ENCODE peak calls at places on chromosome 5, in five cellular contexts. One of them, this sample, is unnamed.

GRCh38 chr5:38673671-38674071 is 117.2 kb upstream of the LIFR start:
- DNase-seq in HepG2: peak; percentile 13
- DNase-seq in PC-3: peak; percentile 91
- DNase-seq in psoas muscle: no peak
- DNase-seq in NB4: no peak
- DNase-seq in this sample: peak; percentile 41

GRCh38 chr5:170557314-170557713 is 53.5 kb downstream of the KCNIP1 start:
- DNase-seq in HepG2: no peak
- DNase-seq in PC-3: no peak
- DNase-seq in psoas muscle: no peak
- DNase-seq in NB4: no peak
- DNase-seq in this sample: no peak

GRCh38 chr5:38827525-38827924 is 18.3 kb upstream of the OSMR start:
- DNase-seq in HepG2: no peak
- DNase-seq in PC-3: peak; percentile 91
- DNase-seq in psoas muscle: no peak
- DNase-seq in NB4: no peak
- DNase-seq in this sample: peak; percentile 58

GRCh38 chr5:154712518-154713437 is 42.4 kb upstream of the LARP1 start:
- DNase-seq in HepG2: no peak
- DNase-seq in PC-3: peak; percentile 13
- DNase-seq in psoas muscle: no peak
- DNase-seq in NB4: no peak
- DNase-seq in this sample: no peak

GRCh38 chr5:77893225-77893860 is 117.2 kb upstream of the TBCA start:
- DNase-seq in HepG2: peak; percentile 27
- DNase-seq in PC-3: peak; percentile 97
- DNase-seq in psoas muscle: no peak
- DNase-seq in NB4: peak; percentile 85
- DNase-seq in this sample: peak; percentile 95

GRCh38 chr5:14534773-14535172 is 46.8 kb upstream of the OTULINL start:
- DNase-seq in HepG2: no peak
- DNase-seq in PC-3: no peak
- DNase-seq in psoas muscle: no peak
- DNase-seq in NB4: no peak
- DNase-seq in this sample: peak; percentile 20

GRCh38 chr5:36624277-36624676 is 17.9 kb downstream of the SLC1A3 start:
- DNase-seq in HepG2: no peak
- DNase-seq in PC-3: no peak
- DNase-seq in psoas muscle: peak; percentile 43
- DNase-seq in NB4: no peak
- DNase-seq in this sample: no peak

GRCh38 chr5:61631438-61631941 is 299.4 kb downstream of the ZSWIM6 start:
- DNase-seq in HepG2: no peak
- DNase-seq in PC-3: no peak
- DNase-seq in psoas muscle: peak; percentile 47
- DNase-seq in NB4: no peak
- DNase-seq in this sample: peak; percentile 44

GRCh38 chr5:13478831-13479465 is 465.5 kb downstream of the DNAH5 start:
- DNase-seq in HepG2: peak; percentile 24
- DNase-seq in PC-3: peak; percentile 83
- DNase-seq in psoas muscle: no peak
- DNase-seq in NB4: peak; percentile 47
- DNase-seq in this sample: peak; percentile 45

GRCh38 chr5:132264546-132265335 is 7.2 kb downstream of the PDLIM4 start:
- DNase-seq in HepG2: no peak
- DNase-seq in PC-3: no peak
- DNase-seq in psoas muscle: no peak
- DNase-seq in NB4: no peak
- DNase-seq in this sample: no peak

GRCh38 chr5:133848306-133848924 is 120.0 kb downstream of the C5orf15 start:
- DNase-seq in HepG2: peak; percentile 20
- DNase-seq in PC-3: peak; percentile 84
- DNase-seq in psoas muscle: no peak
- DNase-seq in NB4: no peak
- DNase-seq in this sample: no peak

GRCh38 chr5:74641778-74642542 is 1.4 kb upstream of the ENC1 start:
- DNase-seq in HepG2: peak; percentile 62
- DNase-seq in PC-3: peak; percentile 80
- DNase-seq in psoas muscle: no peak
- DNase-seq in NB4: peak; percentile 78
- DNase-seq in this sample: peak; percentile 93

GRCh38 chr5:100776244-100776643 is 126.8 kb downstream of the ST8SIA4 start:
- DNase-seq in HepG2: no peak
- DNase-seq in PC-3: peak; percentile 26
- DNase-seq in psoas muscle: no peak
- DNase-seq in NB4: no peak
- DNase-seq in this sample: peak; percentile 18

GRCh38 chr5:37767961-37768360 is 71.9 kb downstream of the GDNF start:
- DNase-seq in HepG2: no peak
- DNase-seq in PC-3: no peak
- DNase-seq in psoas muscle: no peak
- DNase-seq in NB4: no peak
- DNase-seq in this sample: no peak

GRCh38 chr5:156479864-156480263 is 152.9 kb downstream of the SGCD start:
- DNase-seq in HepG2: no peak
- DNase-seq in PC-3: no peak
- DNase-seq in psoas muscle: peak; percentile 53
- DNase-seq in NB4: peak; percentile 2
- DNase-seq in this sample: peak; percentile 66

GRCh38 chr5:137069358-137069757 is 429.8 kb downstream of the SPOCK1 start:
- DNase-seq in HepG2: no peak
- DNase-seq in PC-3: no peak
- DNase-seq in psoas muscle: no peak
- DNase-seq in NB4: no peak
- DNase-seq in this sample: no peak

GRCh38 chr5:122358382-122358990 is 46.4 kb downstream of the SNCAIP start:
- DNase-seq in HepG2: no peak
- DNase-seq in PC-3: no peak
- DNase-seq in psoas muscle: no peak
- DNase-seq in NB4: no peak
- DNase-seq in this sample: no peak

GRCh38 chr5:133366438-133366837 is 245.9 kb downstream of the FSTL4 start:
- DNase-seq in HepG2: no peak
- DNase-seq in PC-3: peak; percentile 20
- DNase-seq in psoas muscle: no peak
- DNase-seq in NB4: no peak
- DNase-seq in this sample: peak; percentile 3

GRCh38 chr5:132459031-132459982 is 31.3 kb downstream of the IRF1 start:
- DNase-seq in HepG2: no peak
- DNase-seq in PC-3: peak; percentile 18
- DNase-seq in psoas muscle: peak; percentile 56
- DNase-seq in NB4: peak; percentile 81
- DNase-seq in this sample: peak; percentile 92

GRCh38 chr5:84113246-84114118 is 271.2 kb downstream of the EDIL3 start:
- DNase-seq in HepG2: no peak
- DNase-seq in PC-3: no peak
- DNase-seq in psoas muscle: no peak
- DNase-seq in NB4: no peak
- DNase-seq in this sample: peak; percentile 73

GRCh38 chr5:10735569-10736255 is 25.3 kb downstream of the DAP start:
- DNase-seq in HepG2: no peak
- DNase-seq in PC-3: no peak
- DNase-seq in psoas muscle: no peak
- DNase-seq in NB4: peak; percentile 61
- DNase-seq in this sample: no peak

GRCh38 chr5:148856009-148856367 is 29.6 kb downstream of the ADRB2 start:
- DNase-seq in HepG2: no peak
- DNase-seq in PC-3: peak; percentile 26
- DNase-seq in psoas muscle: no peak
- DNase-seq in NB4: no peak
- DNase-seq in this sample: no peak

GRCh38 chr5:138575194-138576015 is at the start of gene HSPA9:
- DNase-seq in HepG2: peak; percentile 98
- DNase-seq in PC-3: peak; percentile 98
- DNase-seq in psoas muscle: peak; percentile 98
- DNase-seq in NB4: peak; percentile 99
- DNase-seq in this sample: peak; percentile 100

GRCh38 chr5:2867373-2867933 is 116.0 kb upstream of the IRX2 start:
- DNase-seq in HepG2: no peak
- DNase-seq in PC-3: no peak
- DNase-seq in psoas muscle: no peak
- DNase-seq in NB4: no peak
- DNase-seq in this sample: no peak

GRCh38 chr5:139543423-139543991 is 17.6 kb upstream of the UBE2D2 start:
- DNase-seq in HepG2: no peak
- DNase-seq in PC-3: no peak
- DNase-seq in psoas muscle: peak; percentile 55
- DNase-seq in NB4: no peak
- DNase-seq in this sample: peak; percentile 27

GRCh38 chr5:116454417-116454927 is 120.2 kb downstream of the SEMA6A start:
- DNase-seq in HepG2: no peak
- DNase-seq in PC-3: no peak
- DNase-seq in psoas muscle: no peak
- DNase-seq in NB4: peak; percentile 59
- DNase-seq in this sample: peak; percentile 85

GRCh38 chr5:75952291-75952690 is 130.9 kb upstream of the SV2C start:
- DNase-seq in HepG2: no peak
- DNase-seq in PC-3: no peak
- DNase-seq in psoas muscle: no peak
- DNase-seq in NB4: no peak
- DNase-seq in this sample: no peak

GRCh38 chr5:98341711-98342042 is 431.8 kb upstream of the RGMB start:
- DNase-seq in HepG2: no peak
- DNase-seq in PC-3: no peak
- DNase-seq in psoas muscle: no peak
- DNase-seq in NB4: no peak
- DNase-seq in this sample: peak; percentile 31

GRCh38 chr5:108925073-108925472 is 177.4 kb downstream of the FER start:
- DNase-seq in HepG2: no peak
- DNase-seq in PC-3: no peak
- DNase-seq in psoas muscle: no peak
- DNase-seq in NB4: no peak
- DNase-seq in this sample: no peak

GRCh38 chr5:108917596-108917995 is 169.9 kb downstream of the FER start:
- DNase-seq in HepG2: no peak
- DNase-seq in PC-3: no peak
- DNase-seq in psoas muscle: no peak
- DNase-seq in NB4: no peak
- DNase-seq in this sample: no peak

GRCh38 chr5:108924457-108924961 is 176.8 kb downstream of the FER start:
- DNase-seq in HepG2: peak; percentile 65
- DNase-seq in PC-3: peak; percentile 15
- DNase-seq in psoas muscle: no peak
- DNase-seq in NB4: peak; percentile 8
- DNase-seq in this sample: no peak

GRCh38 chr5:108919591-108920326 is 172.1 kb downstream of the FER start:
- DNase-seq in HepG2: no peak
- DNase-seq in PC-3: peak; percentile 54
- DNase-seq in psoas muscle: no peak
- DNase-seq in NB4: peak; percentile 4
- DNase-seq in this sample: peak; percentile 23
- TF ChIP-seq CTCF in HepG2: no peak
- TF ChIP-seq CTCF in PC-3: peak; percentile 73
- TF ChIP-seq CTCF in psoas muscle: peak; percentile 14
- TF ChIP-seq CTCF in NB4: no peak
- TF ChIP-seq CTCF in this sample: peak; percentile 29

GRCh38 chr5:66814146-66814991 is 218.2 kb downstream of the MAST4 start:
- DNase-seq in HepG2: peak; percentile 32
- DNase-seq in PC-3: peak; percentile 49
- DNase-seq in psoas muscle: no peak
- DNase-seq in NB4: peak; percentile 39
- DNase-seq in this sample: peak; percentile 82
- H3K4me3 ChIP-seq in HepG2: no peak overlapping the region
- H3K4me3 ChIP-seq in PC-3: no peak overlapping the region
- H3K4me3 ChIP-seq in psoas muscle: no peak overlapping the region
- H3K4me3 ChIP-seq in NB4: no peak overlapping the region
- H3K4me3 ChIP-seq in this sample: no peak overlapping the region

DNA sequence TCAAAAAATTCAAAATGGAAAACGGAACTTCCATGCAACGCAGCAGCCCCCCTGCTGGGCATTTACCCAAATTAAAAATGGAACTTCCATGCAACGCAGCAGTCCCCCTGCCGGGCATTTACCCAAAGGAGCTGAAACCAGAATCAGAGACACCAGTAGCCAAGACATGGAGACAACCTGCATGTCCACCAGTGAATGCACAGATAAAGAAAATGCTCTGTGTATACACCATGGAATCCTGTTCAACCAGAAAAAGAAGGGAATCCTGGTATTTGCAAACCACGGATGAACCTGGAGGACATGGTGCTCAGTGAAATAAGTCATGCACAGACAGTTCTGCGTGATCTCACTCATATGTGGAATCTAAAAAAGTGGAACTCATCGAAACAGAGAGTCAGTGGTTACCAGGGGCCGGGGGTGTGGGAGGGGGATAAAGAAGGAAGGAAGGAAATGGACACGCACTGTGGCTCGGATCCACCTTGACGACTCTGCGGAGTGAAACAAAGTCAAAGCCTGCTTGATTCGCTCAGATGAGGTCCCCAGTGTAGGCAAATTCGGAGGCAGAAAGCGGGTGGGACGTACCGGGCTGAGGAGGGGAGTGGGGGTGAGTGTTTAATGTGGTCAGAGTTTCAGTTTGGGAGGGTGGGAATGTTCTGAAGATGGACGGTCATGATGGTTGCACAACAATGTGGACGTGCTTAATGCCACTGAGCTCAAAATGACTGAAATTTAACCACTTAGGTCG is 40.2 kb upstream of the EXOC3 start:
- DNase-seq in HepG2: no peak
- DNase-seq in PC-3: peak; percentile 43
- DNase-seq in psoas muscle: no peak
- DNase-seq in NB4: peak; percentile 98
- DNase-seq in this sample: no peak
- TF ChIP-seq CTCF in HepG2: no peak
- TF ChIP-seq CTCF in PC-3: no peak
- TF ChIP-seq CTCF in psoas muscle: no peak
- TF ChIP-seq CTCF in NB4: peak; percentile 45
- TF ChIP-seq CTCF in this sample: no peak

GRCh38 chr5:32828492-32828891 is 117.4 kb downstream of the NPR3 start:
- DNase-seq in HepG2: no peak
- DNase-seq in PC-3: peak; percentile 16
- DNase-seq in psoas muscle: no peak
- DNase-seq in NB4: no peak
- DNase-seq in this sample: peak; percentile 31

GRCh38 chr5:32833127-32833526 is 122.0 kb downstream of the NPR3 start:
- DNase-seq in HepG2: no peak
- DNase-seq in PC-3: no peak
- DNase-seq in psoas muscle: no peak
- DNase-seq in NB4: no peak
- DNase-seq in this sample: no peak

GRCh38 chr5:32833621-32834102 is 122.5 kb downstream of the NPR3 start:
- DNase-seq in HepG2: no peak
- DNase-seq in PC-3: no peak
- DNase-seq in psoas muscle: no peak
- DNase-seq in NB4: no peak
- DNase-seq in this sample: no peak

GRCh38 chr5:32831630-32832029 is 120.5 kb downstream of the NPR3 start:
- DNase-seq in HepG2: no peak
- DNase-seq in PC-3: no peak
- DNase-seq in psoas muscle: no peak
- DNase-seq in NB4: no peak
- DNase-seq in this sample: no peak

DNA sequence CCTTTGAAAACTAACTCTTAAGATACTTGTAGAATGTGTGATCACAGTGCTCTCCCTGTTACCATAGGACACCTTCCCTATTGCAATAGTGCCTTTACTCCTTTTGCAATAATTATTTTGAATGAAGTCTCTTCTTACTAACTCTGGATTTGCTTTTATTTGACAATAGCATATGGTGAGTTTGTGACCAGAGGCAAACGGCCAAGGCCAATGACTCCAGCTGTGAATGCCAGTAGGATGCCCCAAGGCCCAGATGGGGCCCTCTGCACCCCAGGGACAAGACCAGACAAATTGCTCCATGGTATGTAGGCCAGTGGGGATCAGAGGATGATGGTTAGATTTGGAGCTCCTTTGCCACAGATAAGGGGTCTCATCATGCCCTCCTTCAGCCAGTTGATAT is 116.9 kb downstream of the NPR3 start:
- DNase-seq in HepG2: no peak
- DNase-seq in PC-3: no peak
- DNase-seq in psoas muscle: no peak
- DNase-seq in NB4: no peak
- DNase-seq in this sample: no peak
- H3K4me3 ChIP-seq in HepG2: no peak overlapping the region
- H3K4me3 ChIP-seq in PC-3: no peak overlapping the region
- H3K4me3 ChIP-seq in psoas muscle: no peak overlapping the region
- H3K4me3 ChIP-seq in NB4: no peak overlapping the region
- H3K4me3 ChIP-seq in this sample: no peak overlapping the region